ENCODE peak calls at places on chromosomes 3 and 15, in nine cellular contexts. S is bronchial epithelial cell; Z is NT2/D1; N is neuronal stem cell; T is NCI-H2171; X is fibroblast of the conjunctiva; R is fibroblast of villous mesenchyme; H is effector memory CD8-positive, alpha-beta T cell; F is COR-L47. I is an unnamed sample.

GRCh38 chr15:88908123-88908522 is 5.1 kb downstream of the MFGE8 start:
- DNase-seq in S (no peak), Z (no peak), N (no peak), T (no peak), X (no peak), R (no peak), H (no peak), F (no peak), I (no peak)

GRCh38 chr15:99708563-99708962 is 24.7 kb downstream of the LYSMD4 start:
- DNase-seq in S (peak; percentile 94), Z (no peak), N (no peak), T (no peak), X (peak; percentile 80), R (peak; percentile 95), H (no peak), F (no peak), I (peak; percentile 87)

GRCh38 chr3:184284696-184285095 is 8.9 kb downstream of the ECE2 start:
- DNase-seq in S (peak; percentile 64), Z (peak; percentile 72), N (peak; percentile 41), T (no peak), X (peak; percentile 46), R (peak; percentile 67), H (no peak), F (peak; percentile 96), I (peak; percentile 75)

GRCh38 chr3:42572278-42572677 is 9.5 kb downstream of the SEC22C start:
- DNase-seq in S (peak; percentile 55), Z (peak; percentile 60), N (no peak), T (no peak), X (peak; percentile 5), R (peak; percentile 38), H (no peak), F (no peak), I (no peak)

GRCh38 chr3:38142959-38143358 is 4.5 kb downstream of the MYD88 start:
- DNase-seq in S (no peak), Z (no peak), N (no peak), T (no peak), X (no peak), R (no peak), H (no peak), F (no peak), I (no peak)

GRCh38 chr3:183259621-183260020 is 6.6 kb downstream of the B3GNT5 start:
- DNase-seq in S (no peak), Z (no peak), N (no peak), T (no peak), X (no peak), R (no peak), H (no peak), F (no peak), I (no peak)

GRCh38 chr3:120177907-120178306 is 83.7 kb upstream of the GSK3B start:
- DNase-seq in S (no peak), Z (peak; percentile 39), N (no peak), T (no peak), X (no peak), R (no peak), H (no peak), F (no peak), I (no peak)

GRCh38 chr15:86433983-86434382 is 354.3 kb downstream of the AGBL1 start:
- DNase-seq in S (no peak), Z (no peak), N (no peak), T (no peak), X (no peak), R (no peak), H (no peak), F (no peak), I (no peak)

GRCh38 chr3:184002469-184002868 is 15.2 kb downstream of the ABCC5 start:
- DNase-seq in S (no peak), Z (no peak), N (no peak), T (no peak), X (no peak), R (no peak), H (no peak), F (no peak), I (peak; percentile 67)

GRCh38 chr15:74541494-74542191 is 623 bp downstream of the ARID3B start:
- DNase-seq in S (peak; percentile 80), Z (peak; percentile 56), N (peak; percentile 31), T (peak; percentile 50), X (no peak), R (peak; percentile 41), H (peak; percentile 42), F (peak; percentile 28), I (peak; percentile 21)

GRCh38 chr3:132268956-132269355 is 48.3 kb upstream of the ACP3 start:
- DNase-seq in S (peak; percentile 40), Z (peak; percentile 68), N (no peak), T (no peak), X (no peak), R (peak; percentile 48), H (no peak), F (no peak), I (no peak)

GRCh38 chr15:28896944-28897343 is 11.2 kb downstream of the APBA2 start:
- DNase-seq in S (peak; percentile 54), Z (no peak), N (no peak), T (no peak), X (peak; percentile 57), R (peak; percentile 84), H (no peak), F (no peak), I (no peak)

GRCh38 chr3:186882881-186883685 is 40.6 kb downstream of the ADIPOQ start:
- DNase-seq in S (peak; percentile 97), Z (no peak), N (no peak), T (no peak), X (peak; percentile 60), R (peak; percentile 39), H (no peak), F (no peak), I (no peak)

GRCh38 chr3:13332158-13332557 is 88.0 kb downstream of the NUP210 start:
- DNase-seq in S (peak; percentile 77), Z (no peak), N (no peak), T (no peak), X (no peak), R (no peak), H (no peak), F (peak; percentile 50), I (no peak)

GRCh38 chr3:47877719-47878118 is 74.8 kb downstream of the DHX30 start:
- DNase-seq in S (no peak), Z (no peak), N (no peak), T (no peak), X (no peak), R (no peak), H (no peak), F (no peak), I (no peak)

GRCh38 chr15:43250785-43251184 is 15.9 kb downstream of the TGM5 start:
- DNase-seq in S (peak; percentile 68), Z (no peak), N (no peak), T (no peak), X (no peak), R (no peak), H (no peak), F (no peak), I (no peak)